ENCODE peak calls at places on chromosomes 13 and 19, in five cellular contexts. K is activated naive CD8-positive, alpha-beta T cell treated with anti-CD3 and anti-CD28 coated beads for 36 hours; V is uterus; Q is cardiac fibroblast; Y is HT-29. H is an unnamed sample.
A peak's percentile ranks its signal among the peaks of the same experiment; 100 is the strongest.

GRCh38 chr19:48350856-48351255 is 12.9 kb downstream of the TMEM143 start:
- DNase-seq in Q (no peak), Y (no peak), V (no peak), K (no peak), H (no peak)

GRCh38 chr19:35755160-35755549 is 1.7 kb downstream of the HSPB6 start:
- DNase-seq in K (no peak), V (no peak), Y (no peak), Q (no peak), H (no peak)

GRCh38 chr19:9741476-9742171 is 26.9 kb downstream of the ZNF846 start:
- DNase-seq in Q (no peak), K (no peak), Y (peak; percentile 14), V (no peak), H (no peak)

GRCh38 chr19:48258350-48258749 is 2.6 kb upstream of the CARD8 start:
- DNase-seq in Q (peak; percentile 35), K (no peak), Y (no peak), V (no peak), H (no peak)

GRCh38 chr13:113724780-113725315 is 34.2 kb upstream of the TMEM255B start:
- DNase-seq in Q (peak; percentile 64), Y (peak; percentile 47), V (peak; percentile 61), K (peak; percentile 87), H (peak; percentile 93)

GRCh38 chr13:51330741-51331140 is 8.8 kb upstream of the SERPINE3 start:
- DNase-seq in V (no peak), K (no peak), Y (no peak), Q (peak; percentile 64), H (no peak)

GRCh38 chr19:50551713-50552187 is 16.5 kb downstream of the LRRC4B start:
- DNase-seq in Y (no peak), K (no peak), Q (peak; percentile 12), V (no peak), H (no peak)

GRCh38 chr13:44693156-44693826 is 117.2 kb upstream of the TSC22D1 start:
- DNase-seq in Y (no peak), Q (no peak), V (no peak), K (no peak), H (no peak)

GRCh38 chr13:94679614-94680013 is 32.7 kb downstream of the SOX21 start:
- DNase-seq in K (no peak), Y (peak; percentile 45), Q (no peak), V (no peak), H (no peak)

GRCh38 chr19:24065243-24065642 is 21.7 kb upstream of the ZNF254 start:
- DNase-seq in K (no peak), Q (no peak), V (no peak), Y (no peak), H (no peak)

GRCh38 chr19:46298477-46299003 is 1.7 kb downstream of the HIF3A start:
- DNase-seq in Q (no peak), K (no peak), Y (no peak), V (no peak), H (no peak)

GRCh38 chr19:12628040-12629022 is 17.6 kb downstream of the ZNF791 start:
- DNase-seq in K (no peak), Q (peak; percentile 17), Y (no peak), V (no peak), H (no peak)

GRCh38 chr13:40076765-40077362 is 421.4 kb downstream of the COG6 start:
- DNase-seq in V (no peak), K (no peak), Y (no peak), Q (no peak), H (no peak)

GRCh38 chr13:88857256-88857655 is 1186.1 kb downstream of the SLITRK5 start:
- DNase-seq in K (no peak), Y (no peak), Q (no peak), V (no peak), H (peak; percentile 75)

GRCh38 chr13:52454459-52454824 is 836 bp upstream of the CKAP2 start:
- DNase-seq in Y (peak; percentile 47), K (peak; percentile 7), V (no peak), Q (peak; percentile 4), H (peak; percentile 71)

GRCh38 chr13:31056650-31057275 is 104.9 kb downstream of the HSPH1 start:
- DNase-seq in K (no peak), V (no peak), Q (peak; percentile 46), Y (no peak), H (no peak)

GRCh38 chr13:81247711-81248110 is 906.8 kb upstream of the SPRY2 start:
- DNase-seq in Y (no peak), V (no peak), K (no peak), Q (no peak), H (no peak)

GRCh38 chr19:7673995-7674667 is 2.8 kb upstream of the MCEMP1 start:
- DNase-seq in Q (peak; percentile 60), Y (peak; percentile 58), K (peak; percentile 40), V (no peak), H (peak; percentile 71)

GRCh38 chr13:109275848-109276247 is 510.5 kb downstream of the IRS2 start:
- DNase-seq in V (no peak), Y (peak; percentile 83), K (peak; percentile 1), Q (no peak), H (no peak)

GRCh38 chr13:73417012-73417615 is 358.3 kb downstream of the KLF5 start:
- DNase-seq in Q (peak; percentile 3), K (no peak), V (no peak), Y (peak; percentile 51), H (peak; percentile 59)

GRCh38 chr19:1063030-1063908 is 3.7 kb upstream of the ARHGAP45 start:
- DNase-seq in Y (peak; percentile 35), K (peak; percentile 66), V (no peak), Q (no peak), H (no peak)

GRCh38 chr13:73914119-73914518 is 220.1 kb downstream of the KLF12 start:
- DNase-seq in V (no peak), K (no peak), Y (no peak), Q (peak; percentile 49), H (no peak)

GRCh38 chr19:34485831-34486230 is 4.3 kb downstream of the WTIP start:
- DNase-seq in Q (no peak), V (no peak), Y (no peak), K (no peak), H (no peak)

GRCh38 chr19:5691205-5691929 is 1.3 kb downstream of the RPL36 start:
- DNase-seq in Q (peak; percentile 79), K (peak; percentile 76), V (peak; percentile 68), Y (peak; percentile 35), H (peak; percentile 42)

GRCh38 chr19:44782729-44783128 is 5.0 kb downstream of the CBLC start:
- DNase-seq in V (no peak), K (no peak), Y (no peak), Q (no peak), H (no peak)

GRCh38 chr19:58399903-58400637 is 4.6 kb downstream of the RNF225 start:
- DNase-seq in V (no peak), K (no peak), Q (no peak), Y (no peak), H (peak; percentile 83)

GRCh38 chr19:16591803-16592556 is 19.8 kb upstream of the SLC35E1 start:
- DNase-seq in V (no peak), K (no peak), Y (no peak), Q (no peak), H (no peak)

GRCh38 chr13:23433171-23434153 is at the start of gene SACS:
- DNase-seq in Y (no peak), V (no peak), K (no peak), Q (peak; percentile 49), H (peak; percentile 67)

GRCh38 chr19:12789098-12789903 is 2.0 kb upstream of the JUNB start:
- DNase-seq in Y (peak; percentile 52), K (no peak), V (peak; percentile 62), Q (no peak), H (no peak)

GRCh38 chr13:109729031-109729870 is 57.1 kb downstream of the IRS2 start:
- DNase-seq in Y (no peak), V (no peak), K (no peak), Q (peak; percentile 26), H (peak; percentile 34)

GRCh38 chr19:873084-874019 is 13.9 kb downstream of the CFD start:
- DNase-seq in V (no peak), K (peak; percentile 60), Q (peak; percentile 37), Y (peak; percentile 52), H (no peak)